ENCODE peak calls at places on chromosomes 16 and 17, in six cellular contexts. P is H1, W is GM12892, U is K562, Q is HepG2, A is GM12878. G is an unnamed sample.

GRCh38 chr16:79437764-79438728 is 162.5 kb downstream of the MAF start:
- DNase-seq in Q (no peak), W (no peak), P (peak), A (no peak), U (no peak), G (no peak)

GRCh38 chr17:62800580-62800979 is 7.5 kb downstream of the MARCHF10 start:
- DNase-seq in A (no peak), Q (no peak), W (no peak), P (peak), U (no peak), G (no peak)

GRCh38 chr16:54136276-54136625 is 150.3 kb downstream of the IRX3 start:
- DNase-seq in A (no peak), U (no peak), P (no peak), Q (no peak), W (no peak), G (no peak)

GRCh38 chr17:78231991-78232759 is 744 bp downstream of the TMEM235 start:
- DNase-seq in U (no peak), P (peak), A (no peak), Q (no peak), W (no peak), G (peak)

GRCh38 chr16:56560447-56560846 is 4.4 kb upstream of the MT4 start:
- DNase-seq in A (no peak), U (no peak), W (no peak), Q (no peak), P (no peak), G (no peak)

GRCh38 chr17:227581-228222 is 46.3 kb upstream of the DOC2B start:
- DNase-seq in W (no peak), Q (no peak), U (no peak), A (no peak), P (no peak), G (no peak)

GRCh38 chr16:73124097-73124652 is 76.2 kb upstream of the ZFHX3 start:
- DNase-seq in P (no peak), W (no peak), A (no peak), Q (no peak), U (no peak), G (no peak)

GRCh38 chr16:85750827-85751641 is at the start of gene C16orf74:
- DNase-seq in P (no peak), U (peak), Q (no peak), A (no peak), W (peak), G (peak)

GRCh38 chr17:41965694-41966375 is 760 bp upstream of the CNP start:
- DNase-seq in Q (peak), U (peak), W (peak), P (peak), A (no peak), G (no peak)

GRCh38 chr17:75820411-75821080 is 23.7 kb downstream of the UNC13D start:
- DNase-seq in W (no peak), Q (no peak), A (no peak), U (no peak), P (no peak), G (no peak)

GRCh38 chr16:9706217-9706616 is 476.0 kb downstream of the GRIN2A start:
- DNase-seq in P (no peak), W (no peak), U (no peak), Q (no peak), A (no peak), G (no peak)

GRCh38 chr16:77723108-77723514 is 797 bp downstream of the NUDT7 start:
- DNase-seq in U (peak), P (no peak), W (no peak), Q (no peak), A (no peak), G (no peak)

GRCh38 chr16:89020925-89021595 is 44.1 kb upstream of the CBFA2T3 start:
- DNase-seq in W (no peak), A (no peak), U (no peak), P (no peak), Q (no peak), G (no peak)

GRCh38 chr16:85529489-85530369 is 83.4 kb upstream of the GSE1 start:
- DNase-seq in A (no peak), U (no peak), W (no peak), Q (no peak), P (no peak), G (no peak)

GRCh38 chr16:12613131-12613991 is 190.3 kb downstream of the CPPED1 start:
- DNase-seq in W (no peak), Q (peak), U (peak), A (peak), P (no peak), G (no peak)

GRCh38 chr17:48745381-48746275 is 17.1 kb upstream of the HOXB13 start:
- DNase-seq in U (no peak), Q (no peak), W (no peak), P (no peak), A (no peak), G (no peak)

GRCh38 chr17:78974635-78975591 is 4.8 kb downstream of the LGALS3BP start:
- DNase-seq in A (no peak), P (no peak), W (no peak), U (no peak), Q (no peak), G (no peak)

GRCh38 chr16:61858996-61859395 is 177.2 kb downstream of the CDH8 start:
- DNase-seq in Q (no peak), W (no peak), P (no peak), A (no peak), U (no peak), G (no peak)

GRCh38 chr17:44269118-44269794 is 1.3 kb upstream of the SLC4A1 start:
- DNase-seq in W (no peak), U (peak), Q (no peak), P (no peak), A (no peak), G (no peak)

GRCh38 chr17:27782791-27783206 is 17.5 kb downstream of the NOS2 start:
- DNase-seq in A (no peak), W (no peak), Q (no peak), U (no peak), P (no peak), G (no peak)

GRCh38 chr17:75652934-75653549 is 13.9 kb downstream of the RECQL5 start:
- DNase-seq in W (no peak), Q (peak), U (peak), P (peak), A (no peak), G (peak)

GRCh38 chr17:75273968-75274708 is 3.1 kb upstream of the MIF4GD start:
- DNase-seq in A (no peak), Q (no peak), W (no peak), U (peak), P (no peak), G (no peak)

GRCh38 chr16:641326-642188 is at the start of gene MCRIP2:
- DNase-seq in W (peak), A (peak), P (peak), U (peak), Q (peak), G (peak)

GRCh38 chr16:80583466-80583865 is 42.7 kb downstream of the DYNLRB2 start:
- DNase-seq in A (no peak), Q (no peak), P (no peak), U (no peak), W (no peak), G (no peak)

GRCh38 chr16:49474741-49475140 is 101.1 kb downstream of the C16orf78 start:
- DNase-seq in Q (no peak), P (no peak), U (no peak), A (no peak), W (no peak), G (no peak)

GRCh38 chr17:8628609-8629169 is 1.8 kb downstream of the MYH10 start:
- DNase-seq in U (peak), P (no peak), Q (no peak), A (no peak), W (no peak), G (no peak)

GRCh38 chr17:14323522-14323981 is 22.7 kb downstream of the HS3ST3B1 start:
- DNase-seq in P (no peak), A (no peak), Q (no peak), U (peak), W (no peak), G (no peak)

GRCh38 chr17:1559047-1559742 is 3.4 kb downstream of the PITPNA start:
- DNase-seq in P (no peak), U (no peak), W (no peak), A (no peak), Q (no peak), G (no peak)

GRCh38 chr17:17055286-17056166 is 13.3 kb downstream of the MPRIP start:
- DNase-seq in W (no peak), A (no peak), P (no peak), Q (no peak), U (no peak), G (no peak)

GRCh38 chr17:8016632-8017424 is 14.4 kb downstream of the GUCY2D start:
- DNase-seq in P (peak), W (no peak), A (no peak), Q (no peak), U (peak), G (no peak)

GRCh38 chr17:80811181-80812105 is 180.2 kb upstream of the CHMP6 start:
- DNase-seq in Q (no peak), W (no peak), P (no peak), A (no peak), U (no peak), G (no peak)

GRCh38 chr17:16013943-16014407 is 14.4 kb downstream of the TTC19 start:
- DNase-seq in U (no peak), Q (peak), P (no peak), W (no peak), A (no peak), G (no peak)

GRCh38 chr17:66437466-66438026 is 135.1 kb downstream of the PRKCA start:
- DNase-seq in P (no peak), Q (no peak), W (no peak), U (no peak), A (no peak), G (no peak)

GRCh38 chr17:47072881-47073280 is 93.8 kb upstream of the RPRML start:
- DNase-seq in U (no peak), W (no peak), P (peak), Q (no peak), A (no peak), G (no peak)

GRCh38 chr16:67282447-67282805 is 3.1 kb downstream of the PLEKHG4 start:
- DNase-seq in Q (no peak), P (no peak), W (no peak), A (no peak), U (no peak), G (no peak)

GRCh38 chr16:668519-669171 is 713 bp downstream of the RHOT2 start:
- DNase-seq in W (no peak), P (no peak), A (no peak), Q (no peak), U (no peak), G (no peak)

GRCh38 chr17:4492762-4493561 is 5.7 kb upstream of the SPNS2 start:
- DNase-seq in Q (peak), W (no peak), A (no peak), U (peak), P (peak), G (no peak)

GRCh38 chr17:37791434-37791833 is 46.6 kb upstream of the HNF1B start:
- DNase-seq in W (peak), U (peak), A (no peak), Q (peak), P (no peak), G (peak)

GRCh38 chr16:82954224-82954929 is 327.6 kb downstream of the CDH13 start:
- DNase-seq in P (no peak), A (no peak), U (no peak), Q (no peak), W (no peak), G (no peak)

GRCh38 chr16:1206326-1206725 is 18.7 kb downstream of the TPSG1 start:
- DNase-seq in W (no peak), P (no peak), Q (peak), U (no peak), A (no peak), G (no peak)

GRCh38 chr17:58279736-58280479 is 827 bp downstream of the MPO start:
- DNase-seq in U (no peak), P (no peak), W (no peak), Q (no peak), A (no peak), G (no peak)

GRCh38 chr17:58277107-58277506 is 3.6 kb downstream of the MPO start:
- DNase-seq in A (no peak), P (no peak), Q (no peak), W (no peak), U (peak), G (no peak)

GRCh38 chr17:58279016-58279671 is 1.6 kb downstream of the MPO start:
- DNase-seq in W (no peak), U (peak), P (no peak), Q (no peak), A (no peak), G (no peak)

GRCh38 chr17:58277726-58278595 is 2.8 kb downstream of the MPO start:
- DNase-seq in Q (no peak), W (no peak), U (no peak), P (no peak), A (no peak), G (no peak)

GRCh38 chr17:58278661-58279015 is 2.1 kb downstream of the MPO start:
- DNase-seq in A (no peak), U (peak), W (no peak), P (no peak), Q (no peak), G (no peak)
- TF ChIP-seq POLR2AphosphoS5 in A (no peak), U (no peak), W (no peak), P (no peak), Q (no peak), G (no peak)

DNA sequence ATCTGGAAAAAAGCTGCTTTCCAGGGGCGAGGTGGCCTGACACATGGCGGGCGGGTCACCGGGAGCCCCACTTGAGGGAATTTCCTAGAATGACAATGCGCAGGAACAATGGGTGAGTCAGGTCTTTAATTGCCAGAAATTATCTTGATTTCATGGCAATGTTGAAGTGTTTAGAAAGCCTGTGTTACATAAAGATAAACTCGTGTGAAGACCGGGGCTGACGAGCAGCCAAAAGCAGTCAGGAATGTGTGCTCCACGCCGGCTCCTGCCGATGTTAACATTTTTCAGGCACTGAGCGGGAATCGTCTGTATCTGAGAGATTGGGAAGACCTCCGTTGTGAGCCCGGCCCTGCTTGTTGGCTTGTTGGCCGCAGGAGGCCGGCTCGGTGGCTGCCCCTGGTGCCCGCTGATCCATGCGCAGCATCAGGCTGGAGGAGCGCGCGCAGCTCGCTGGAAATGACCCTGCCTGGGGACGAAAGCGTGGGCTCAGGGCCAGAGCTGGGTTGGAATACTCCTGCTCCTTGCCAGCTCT is 353.1 kb downstream of the FOXL1 start:
- DNase-seq in P (no peak), W (no peak), A (no peak), Q (no peak), U (no peak), G (no peak)
- TF ChIP-seq TAF1 in P (no peak), W (no peak), A (no peak), Q (no peak), U (no peak), G (no peak)

DNA sequence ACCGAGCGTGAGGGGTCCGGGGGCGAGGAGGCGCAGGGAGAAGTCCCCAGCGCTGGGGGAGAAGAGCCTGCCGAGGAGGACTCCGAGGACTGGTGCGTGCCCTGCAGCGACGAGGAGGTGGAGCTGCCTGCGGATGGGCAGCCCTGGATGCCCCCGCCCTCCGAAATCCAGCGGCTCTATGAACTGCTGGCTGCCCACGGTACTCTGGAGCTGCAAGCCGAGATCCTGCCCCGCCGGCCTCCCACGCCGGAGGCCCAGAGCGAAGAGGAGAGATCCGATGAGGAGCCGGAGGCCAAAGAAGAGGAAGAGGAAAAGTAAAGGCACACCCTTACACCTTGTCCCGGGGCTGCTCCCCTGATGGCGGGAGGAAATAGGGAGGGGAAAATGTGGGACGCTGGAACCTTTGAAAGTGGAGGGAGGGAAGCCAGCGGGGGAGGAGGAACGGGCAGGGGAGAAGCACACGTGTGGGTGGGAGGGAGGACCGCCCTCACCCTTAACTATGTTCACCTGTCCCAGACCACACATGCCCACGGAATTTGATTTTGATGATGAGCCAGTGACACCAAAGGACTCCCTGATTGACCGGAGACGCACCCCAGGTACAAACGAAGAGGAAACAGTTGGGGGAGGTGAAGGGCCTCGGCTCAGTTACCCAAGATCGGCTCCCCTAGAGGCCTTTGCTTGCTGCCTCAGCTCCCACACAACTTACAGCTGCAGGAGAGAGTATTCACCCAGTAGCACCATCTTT is 916 bp downstream of the PAGR1 start:
- DNase-seq in U (peak), P (peak), Q (peak), A (no peak), W (peak), G (peak)
- TF ChIP-seq POLR2A in U (no peak), P (no peak), Q (no peak), A (no peak), W (no peak), G (no peak)

GRCh38 chr16:10940501-10941079 is 1.7 kb downstream of the DEXI start:
- DNase-seq in A (no peak), W (no peak), Q (no peak), P (no peak), U (no peak), G (no peak)
- TF ChIP-seq POLR2AphosphoS5 in A (no peak), W (no peak), Q (no peak), P (no peak), U (no peak), G (no peak)

GRCh38 chr17:5706835-5707234 is 122.5 kb upstream of the NLRP1 start:
- DNase-seq in P (peak), Q (peak), W (peak), U (peak), A (peak), G (peak)
- TF ChIP-seq TAF1 in P (no peak), Q (no peak), W (no peak), U (no peak), A (no peak), G (no peak)

G was measured in GM12891.